ENCODE peak calls at places on chromosomes 16 and 17, in six cellular contexts. One of them, this sample, is unnamed.

GRCh38 chr17:38510424-38511125 is 82.3 kb downstream of the ARHGAP23 start:
- DNase-seq in activated CD8-positive, alpha-beta memory T cell treated with anti-CD3 and anti-CD28 coated beads for 4 hours: no peak
- DNase-seq in activated effector memory CD4-positive, alpha-beta T cell treated with Interleukin-2 at 50 U/mL for 16 hours: no peak
- DNase-seq in cardiac septum: no peak
- DNase-seq in NCI-H1436: no peak
- DNase-seq in tibial nerve: no peak
- DNase-seq in this sample: peak; percentile 47

GRCh38 chr16:1964046-1964505 is 550 bp downstream of the RPS2 start:
- DNase-seq in activated CD8-positive, alpha-beta memory T cell treated with anti-CD3 and anti-CD28 coated beads for 4 hours: no peak
- DNase-seq in activated effector memory CD4-positive, alpha-beta T cell treated with Interleukin-2 at 50 U/mL for 16 hours: no peak
- DNase-seq in cardiac septum: no peak
- DNase-seq in NCI-H1436: no peak
- DNase-seq in tibial nerve: no peak
- DNase-seq in this sample: no peak

GRCh38 chr16:68300736-68301459 is 9.8 kb downstream of the SLC7A6OS start:
- DNase-seq in activated CD8-positive, alpha-beta memory T cell treated with anti-CD3 and anti-CD28 coated beads for 4 hours: no peak
- DNase-seq in activated effector memory CD4-positive, alpha-beta T cell treated with Interleukin-2 at 50 U/mL for 16 hours: no peak
- DNase-seq in cardiac septum: peak; percentile 46
- DNase-seq in NCI-H1436: no peak
- DNase-seq in tibial nerve: no peak
- DNase-seq in this sample: no peak

GRCh38 chr17:59963738-59964454 is 644 bp downstream of the RNFT1 start:
- DNase-seq in activated CD8-positive, alpha-beta memory T cell treated with anti-CD3 and anti-CD28 coated beads for 4 hours: peak; percentile 17
- DNase-seq in activated effector memory CD4-positive, alpha-beta T cell treated with Interleukin-2 at 50 U/mL for 16 hours: peak; percentile 25
- DNase-seq in cardiac septum: peak; percentile 76
- DNase-seq in NCI-H1436: peak; percentile 12
- DNase-seq in tibial nerve: no peak
- DNase-seq in this sample: no peak

GRCh38 chr17:43694081-43694870 is 32.6 kb upstream of the MEOX1 start:
- DNase-seq in activated CD8-positive, alpha-beta memory T cell treated with anti-CD3 and anti-CD28 coated beads for 4 hours: peak; percentile 48
- DNase-seq in activated effector memory CD4-positive, alpha-beta T cell treated with Interleukin-2 at 50 U/mL for 16 hours: peak; percentile 51
- DNase-seq in cardiac septum: peak; percentile 83
- DNase-seq in NCI-H1436: peak; percentile 92
- DNase-seq in tibial nerve: peak; percentile 45
- DNase-seq in this sample: peak; percentile 75

GRCh38 chr16:75264999-75265910 is 13.8 kb upstream of the BCAR1 start:
- DNase-seq in activated CD8-positive, alpha-beta memory T cell treated with anti-CD3 and anti-CD28 coated beads for 4 hours: no peak
- DNase-seq in activated effector memory CD4-positive, alpha-beta T cell treated with Interleukin-2 at 50 U/mL for 16 hours: no peak
- DNase-seq in cardiac septum: no peak
- DNase-seq in NCI-H1436: no peak
- DNase-seq in tibial nerve: no peak
- DNase-seq in this sample: no peak

GRCh38 chr17:74012465-74012864 is 191.0 kb upstream of the RPL38 start:
- DNase-seq in activated CD8-positive, alpha-beta memory T cell treated with anti-CD3 and anti-CD28 coated beads for 4 hours: no peak
- DNase-seq in activated effector memory CD4-positive, alpha-beta T cell treated with Interleukin-2 at 50 U/mL for 16 hours: peak; percentile 23
- DNase-seq in cardiac septum: no peak
- DNase-seq in NCI-H1436: no peak
- DNase-seq in tibial nerve: no peak
- DNase-seq in this sample: no peak

GRCh38 chr16:533391-534088 is 6.0 kb downstream of the CAPN15 start:
- DNase-seq in activated CD8-positive, alpha-beta memory T cell treated with anti-CD3 and anti-CD28 coated beads for 4 hours: no peak
- DNase-seq in activated effector memory CD4-positive, alpha-beta T cell treated with Interleukin-2 at 50 U/mL for 16 hours: no peak
- DNase-seq in cardiac septum: no peak
- DNase-seq in NCI-H1436: no peak
- DNase-seq in tibial nerve: no peak
- DNase-seq in this sample: no peak

GRCh38 chr17:8806206-8807069 is 7.3 kb upstream of the MFSD6L start:
- DNase-seq in activated CD8-positive, alpha-beta memory T cell treated with anti-CD3 and anti-CD28 coated beads for 4 hours: no peak
- DNase-seq in activated effector memory CD4-positive, alpha-beta T cell treated with Interleukin-2 at 50 U/mL for 16 hours: no peak
- DNase-seq in cardiac septum: no peak
- DNase-seq in NCI-H1436: no peak
- DNase-seq in tibial nerve: no peak
- DNase-seq in this sample: no peak

GRCh38 chr16:89360760-89361435 is 129.5 kb downstream of the ANKRD11 start:
- DNase-seq in activated CD8-positive, alpha-beta memory T cell treated with anti-CD3 and anti-CD28 coated beads for 4 hours: peak; percentile 53
- DNase-seq in activated effector memory CD4-positive, alpha-beta T cell treated with Interleukin-2 at 50 U/mL for 16 hours: peak; percentile 72
- DNase-seq in cardiac septum: no peak
- DNase-seq in NCI-H1436: no peak
- DNase-seq in tibial nerve: no peak
- DNase-seq in this sample: no peak

GRCh38 chr17:8574687-8575086 is 55.8 kb downstream of the MYH10 start:
- DNase-seq in activated CD8-positive, alpha-beta memory T cell treated with anti-CD3 and anti-CD28 coated beads for 4 hours: no peak
- DNase-seq in activated effector memory CD4-positive, alpha-beta T cell treated with Interleukin-2 at 50 U/mL for 16 hours: no peak
- DNase-seq in cardiac septum: no peak
- DNase-seq in NCI-H1436: no peak
- DNase-seq in tibial nerve: no peak
- DNase-seq in this sample: no peak

GRCh38 chr17:4479340-4479981 is 19.2 kb upstream of the SPNS2 start:
- DNase-seq in activated CD8-positive, alpha-beta memory T cell treated with anti-CD3 and anti-CD28 coated beads for 4 hours: no peak
- DNase-seq in activated effector memory CD4-positive, alpha-beta T cell treated with Interleukin-2 at 50 U/mL for 16 hours: no peak
- DNase-seq in cardiac septum: peak; percentile 63
- DNase-seq in NCI-H1436: no peak
- DNase-seq in tibial nerve: no peak
- DNase-seq in this sample: no peak

GRCh38 chr16:81514568-81515258 is 70.1 kb downstream of the CMIP start:
- DNase-seq in activated CD8-positive, alpha-beta memory T cell treated with anti-CD3 and anti-CD28 coated beads for 4 hours: no peak
- DNase-seq in activated effector memory CD4-positive, alpha-beta T cell treated with Interleukin-2 at 50 U/mL for 16 hours: no peak
- DNase-seq in cardiac septum: no peak
- DNase-seq in NCI-H1436: no peak
- DNase-seq in tibial nerve: no peak
- DNase-seq in this sample: no peak

GRCh38 chr16:31471875-31472558 is at the start of gene TGFB1I1:
- DNase-seq in activated CD8-positive, alpha-beta memory T cell treated with anti-CD3 and anti-CD28 coated beads for 4 hours: no peak
- DNase-seq in activated effector memory CD4-positive, alpha-beta T cell treated with Interleukin-2 at 50 U/mL for 16 hours: no peak
- DNase-seq in cardiac septum: no peak
- DNase-seq in NCI-H1436: no peak
- DNase-seq in tibial nerve: peak; percentile 44
- DNase-seq in this sample: peak; percentile 49

GRCh38 chr17:28221751-28222414 is 97.1 kb upstream of the TMEM97 start:
- DNase-seq in activated CD8-positive, alpha-beta memory T cell treated with anti-CD3 and anti-CD28 coated beads for 4 hours: no peak
- DNase-seq in activated effector memory CD4-positive, alpha-beta T cell treated with Interleukin-2 at 50 U/mL for 16 hours: no peak
- DNase-seq in cardiac septum: no peak
- DNase-seq in NCI-H1436: no peak
- DNase-seq in tibial nerve: no peak
- DNase-seq in this sample: no peak